ENCODE peak calls at places on chromosomes 2 and 18, in five cellular contexts. C is GM12878, G is WTC11, H is A549, O is K562. N is an unnamed sample.

GRCh38 chr18:75483662-75484061 is 56.2 kb upstream of the SMIM21 start:
- DNase-seq in C (no peak), G (no peak), H (no peak), O (no peak), N (no peak)

GRCh38 chr18:74596959-74597661 is 560 bp upstream of the ZNF407 start:
- DNase-seq in C (no peak), G (peak; percentile 61), H (peak; percentile 18), O (peak; percentile 51), N (peak; percentile 5)

GRCh38 chr2:196287541-196287940 is 116.2 kb upstream of the STK17B start:
- DNase-seq in C (no peak), G (no peak), H (no peak), O (no peak), N (no peak)

GRCh38 chr2:54559593-54560145 is 103.5 kb downstream of the SPTBN1 start:
- DNase-seq in C (no peak), G (no peak), H (peak; percentile 57), O (no peak), N (peak; percentile 83)

GRCh38 chr18:79791141-79791972 is 6.4 kb upstream of the KCNG2 start:
- DNase-seq in C (no peak), G (no peak), H (peak; percentile 6), O (no peak), N (peak; percentile 95)

GRCh38 chr2:39593439-39594393 is 72.0 kb upstream of the TMEM178A start:
- DNase-seq in C (no peak), G (peak; percentile 40), H (peak; percentile 39), O (no peak), N (peak; percentile 56)

GRCh38 chr18:1522249-1522615 is 617.6 kb downstream of the ADCYAP1 start:
- DNase-seq in C (no peak), G (no peak), H (no peak), O (no peak), N (no peak)

GRCh38 chr2:102092518-102092917 is 50.0 kb upstream of the IL1R1 start:
- DNase-seq in C (no peak), G (no peak), H (no peak), O (no peak), N (no peak)

GRCh38 chr2:47065771-47066380 is 89.2 kb downstream of the STPG4 start:
- DNase-seq in C (no peak), G (no peak), H (no peak), O (no peak), N (no peak)

GRCh38 chr2:16686641-16687040 is 21.0 kb upstream of the CYRIA start:
- DNase-seq in C (no peak), G (no peak), H (no peak), O (no peak), N (no peak)

GRCh38 chr2:20650412-20650879 is 452 bp downstream of the HS1BP3 start:
- DNase-seq in C (no peak), G (peak; percentile 37), H (peak; percentile 61), O (peak; percentile 33), N (no peak)

GRCh38 chr18:57437433-57437781 is 2.2 kb downstream of the ONECUT2 start:
- DNase-seq in C (no peak), G (peak; percentile 46), H (no peak), O (no peak), N (peak; percentile 40)

GRCh38 chr2:20103514-20103913 is 52.1 kb upstream of the LAPTM4A start:
- DNase-seq in C (no peak), G (no peak), H (peak; percentile 39), O (no peak), N (peak; percentile 65)

GRCh38 chr18:9157806-9158205 is 21.2 kb downstream of the ANKRD12 start:
- DNase-seq in C (no peak), G (no peak), H (no peak), O (no peak), N (no peak)

GRCh38 chr2:15814946-15815345 is 125.4 kb upstream of the MYCN start:
- DNase-seq in C (no peak), G (no peak), H (no peak), O (no peak), N (no peak)

GRCh38 chr2:85756822-85757435 is 3.1 kb downstream of the ATOH8 start:
- DNase-seq in C (no peak), G (no peak), H (no peak), O (no peak), N (no peak)

GRCh38 chr2:70141754-70142589 is 48.8 kb downstream of the C2orf42 start:
- DNase-seq in C (no peak), G (peak; percentile 77), H (peak; percentile 51), O (peak; percentile 88), N (peak; percentile 67)

GRCh38 chr2:192535956-192536685 is 341.4 kb upstream of the TMEFF2 start:
- DNase-seq in C (no peak), G (no peak), H (no peak), O (no peak), N (no peak)

GRCh38 chr2:18412980-18413793 is 147.3 kb downstream of the RDH14 start:
- DNase-seq in C (no peak), G (no peak), H (no peak), O (no peak), N (no peak)

GRCh38 chr18:32998285-32998684 is 225.5 kb upstream of the KLHL14 start:
- DNase-seq in C (no peak), G (no peak), H (no peak), O (no peak), N (no peak)

GRCh38 chr18:7383336-7383980 is 152.6 kb downstream of the LRRC30 start:
- DNase-seq in C (no peak), G (no peak), H (no peak), O (no peak), N (no peak)

GRCh38 chr2:99865818-99866676 is 276.3 kb downstream of the AFF3 start:
- DNase-seq in C (no peak), G (no peak), H (no peak), O (no peak), N (no peak)

DNA sequence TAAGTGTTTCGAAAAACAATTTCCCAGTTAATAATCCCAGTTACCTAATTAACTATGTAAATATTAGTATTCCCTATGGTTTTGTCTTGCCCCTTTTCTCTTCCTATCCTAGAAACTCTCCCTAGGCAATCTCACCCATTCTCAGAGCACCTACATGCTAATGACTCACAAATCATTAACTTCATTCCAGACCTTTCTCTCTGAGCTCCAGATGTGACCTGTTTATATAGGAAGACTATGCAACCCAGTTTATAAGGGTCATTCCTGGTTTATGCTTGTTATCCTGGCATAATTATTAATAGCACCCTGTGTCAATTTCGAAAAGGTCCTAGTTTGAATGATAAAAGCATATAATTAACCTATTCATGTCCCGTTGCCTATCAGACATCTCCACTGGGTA is 14.8 kb upstream of the SERTAD2 start:
- DNase-seq in C (no peak), G (no peak), H (no peak), O (no peak), N (no peak)
- TF ChIP-seq ESRRA in C (no peak), G (no peak), H (no peak), O (no peak), N (no peak)

GRCh38 chr2:202036601-202037037 is 3.0 kb downstream of the FZD7 start:
- DNase-seq in C (no peak), G (peak; percentile 38), H (no peak), O (no peak), N (no peak)

GRCh38 chr2:202035941-202036372 is 2.3 kb downstream of the FZD7 start:
- DNase-seq in C (no peak), G (peak; percentile 36), H (no peak), O (no peak), N (no peak)

GRCh38 chr2:202037086-202037485 is 3.4 kb downstream of the FZD7 start:
- DNase-seq in C (no peak), G (no peak), H (no peak), O (no peak), N (no peak)

GRCh38 chr2:202039278-202040100 is 5.8 kb downstream of the FZD7 start:
- DNase-seq in C (no peak), G (no peak), H (no peak), O (no peak), N (no peak)

DNA sequence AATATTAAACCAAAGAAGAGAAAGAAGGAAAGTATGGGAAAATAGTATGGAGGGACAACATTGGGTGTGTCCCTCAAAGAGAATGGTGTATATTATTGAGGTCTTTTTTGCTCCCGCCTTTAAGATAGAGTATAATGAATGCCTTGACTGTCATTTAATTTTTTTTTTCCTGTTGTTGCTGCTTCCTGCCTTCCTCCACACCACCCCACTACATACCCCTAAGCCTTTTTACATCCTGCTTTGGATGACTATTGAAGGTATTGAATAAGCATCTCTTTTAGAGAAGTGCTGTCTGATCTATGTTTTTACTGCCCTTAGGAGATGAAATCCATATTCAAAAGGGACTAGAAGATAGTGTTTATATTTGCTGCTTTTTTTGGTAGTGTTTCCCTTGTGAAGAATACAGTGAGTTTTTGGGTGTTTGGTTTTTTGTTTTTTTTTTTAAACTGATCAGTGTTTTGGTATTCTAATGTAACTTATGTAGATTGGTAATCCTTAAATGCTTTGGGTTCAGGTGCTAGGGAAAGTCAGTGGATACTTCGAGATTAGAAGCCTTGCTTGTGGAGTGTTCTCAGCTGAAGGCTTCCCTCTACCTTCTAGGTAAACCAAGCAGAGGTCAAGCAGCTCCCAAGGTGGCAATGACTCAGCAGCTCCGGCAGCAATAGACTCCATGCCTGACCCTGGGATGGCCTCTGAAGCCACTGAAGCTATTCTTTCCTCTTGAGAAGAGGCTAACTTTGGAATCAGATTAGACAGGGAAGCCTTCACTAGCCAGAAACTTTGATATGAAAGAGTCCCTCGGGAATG is 5.0 kb downstream of the FZD7 start:
- DNase-seq in C (no peak), G (peak; percentile 40), H (peak; percentile 19), O (peak; percentile 28), N (no peak)
- TF ChIP-seq ESRRA in C (no peak), G (no peak), H (no peak), O (peak; percentile 74), N (no peak)

DNA sequence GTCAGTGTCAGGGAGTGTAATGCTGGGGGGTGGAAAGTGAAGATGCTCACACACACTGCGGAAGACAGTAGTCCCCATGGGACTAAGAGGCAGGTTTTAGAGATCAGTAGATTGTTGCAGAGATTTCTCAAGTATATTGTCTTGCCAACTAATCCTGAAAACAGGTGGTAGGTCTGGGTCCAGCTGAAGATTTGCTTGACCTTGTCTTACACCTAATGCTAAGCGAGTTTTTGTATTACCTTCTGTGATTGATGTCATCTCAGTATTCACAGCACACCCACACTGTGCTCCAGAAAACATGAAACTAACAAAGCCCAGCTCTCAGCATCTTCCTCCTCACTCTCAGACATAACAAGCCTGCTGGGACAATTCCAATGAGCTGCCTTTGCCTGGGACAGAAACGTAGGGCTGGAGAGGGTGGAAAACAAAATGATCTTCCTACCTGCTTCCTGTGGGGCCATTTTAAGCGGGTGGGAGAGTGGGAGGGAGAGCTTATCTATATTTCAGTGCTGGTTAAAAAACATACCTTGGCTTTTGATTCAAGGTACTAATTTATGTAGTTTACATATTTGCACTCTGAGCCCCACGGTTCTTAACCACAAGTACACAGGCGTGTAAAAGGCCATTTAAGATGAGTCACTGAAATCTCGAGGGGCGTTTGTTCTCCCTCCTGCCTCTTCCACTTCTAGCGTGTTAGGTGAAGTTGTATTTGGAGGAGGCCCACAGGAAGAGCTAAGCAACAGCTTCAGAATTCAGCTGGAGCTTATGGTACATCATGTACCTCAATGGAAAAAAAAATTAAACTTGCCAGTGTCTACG is 23.1 kb upstream of the RBMS1 start:
- DNase-seq in C (no peak), G (no peak), H (no peak), O (no peak), N (no peak)
- TF ChIP-seq ESRRA in C (no peak), G (no peak), H (no peak), O (no peak), N (no peak)

DNA sequence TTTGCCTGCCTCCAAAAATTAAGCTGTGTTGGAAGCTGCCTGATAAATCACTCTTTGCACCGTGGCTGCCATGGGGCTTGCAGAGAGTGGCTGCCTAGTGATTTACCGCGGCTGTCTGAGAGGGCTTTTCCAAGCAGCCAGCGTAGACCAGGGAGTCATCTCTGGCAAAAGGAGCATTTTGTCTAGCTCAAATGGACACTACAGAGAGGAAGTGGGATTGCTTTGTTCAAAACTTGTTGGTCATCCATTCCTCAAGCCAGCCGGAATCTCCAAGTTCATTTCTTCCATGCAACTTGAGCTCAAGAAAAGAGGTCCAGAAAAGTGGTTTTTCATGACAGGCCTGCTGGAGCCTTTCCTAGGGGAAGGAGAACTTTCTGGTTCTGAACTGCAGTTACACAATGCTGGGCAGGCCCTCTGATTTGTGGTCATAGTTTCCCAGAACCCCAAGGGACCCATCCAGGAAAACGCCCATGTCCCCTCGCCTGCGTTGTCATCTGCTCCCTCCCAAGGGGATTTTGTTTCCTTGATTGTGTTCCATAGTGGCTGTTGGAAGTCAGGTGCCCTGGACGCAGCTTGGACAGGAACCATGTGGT is 108.1 kb downstream of the TRIB2 start:
- DNase-seq in C (no peak), G (no peak), H (no peak), O (no peak), N (no peak)
- TF ChIP-seq ESRRA in C (no peak), G (no peak), H (no peak), O (no peak), N (no peak)